ENCODE peak calls at places on chromosomes 2 and 18, in seven cellular contexts. One of them, this sample, is unnamed.

GRCh38 chr2:212364106-212364505 is 174.5 kb downstream of the ERBB4 start:
- DNase-seq in hepatic stellate cell: no peak
- DNase-seq in M059J: no peak
- DNase-seq in aorta: no peak
- DNase-seq in GM12891: no peak
- DNase-seq in lower leg skin: no peak
- DNase-seq in amniotic stem cell: no peak
- DNase-seq in this sample: peak

GRCh38 chr2:159635006-159635746 is 18.8 kb upstream of the BAZ2B start:
- DNase-seq in hepatic stellate cell: peak
- DNase-seq in lower leg skin: no peak
- DNase-seq in aorta: no peak
- DNase-seq in M059J: no peak
- DNase-seq in amniotic stem cell: no peak
- DNase-seq in GM12891: no peak
- DNase-seq in this sample: peak

GRCh38 chr18:33757037-33757436 is 179.0 kb downstream of the ASXL3 start:
- DNase-seq in aorta: no peak
- DNase-seq in GM12891: no peak
- DNase-seq in amniotic stem cell: no peak
- DNase-seq in lower leg skin: no peak
- DNase-seq in hepatic stellate cell: no peak
- DNase-seq in M059J: no peak
- DNase-seq in this sample: peak

GRCh38 chr2:17822452-17823117 is 6.3 kb downstream of the MSGN1 start:
- DNase-seq in aorta: no peak
- DNase-seq in hepatic stellate cell: no peak
- DNase-seq in lower leg skin: no peak
- DNase-seq in GM12891: no peak
- DNase-seq in amniotic stem cell: no peak
- DNase-seq in M059J: no peak
- DNase-seq in this sample: no peak

GRCh38 chr2:26720322-26721166 is 28.0 kb downstream of the KCNK3 start:
- DNase-seq in GM12891: no peak
- DNase-seq in lower leg skin: peak
- DNase-seq in M059J: peak
- DNase-seq in amniotic stem cell: no peak
- DNase-seq in hepatic stellate cell: peak
- DNase-seq in aorta: peak
- DNase-seq in this sample: peak

GRCh38 chr2:43345872-43346271 is 119.5 kb upstream of the ZFP36L2 start:
- DNase-seq in M059J: no peak
- DNase-seq in amniotic stem cell: no peak
- DNase-seq in aorta: no peak
- DNase-seq in hepatic stellate cell: no peak
- DNase-seq in GM12891: no peak
- DNase-seq in lower leg skin: peak
- DNase-seq in this sample: no peak

GRCh38 chr2:10283106-10284062 is 19.3 kb upstream of the HPCAL1 start:
- DNase-seq in hepatic stellate cell: peak
- DNase-seq in GM12891: no peak
- DNase-seq in lower leg skin: no peak
- DNase-seq in aorta: peak
- DNase-seq in M059J: peak
- DNase-seq in amniotic stem cell: peak
- DNase-seq in this sample: peak

GRCh38 chr2:100260712-100261620 is 61.3 kb downstream of the LONRF2 start:
- DNase-seq in aorta: peak
- DNase-seq in GM12891: peak
- DNase-seq in M059J: peak
- DNase-seq in hepatic stellate cell: peak
- DNase-seq in lower leg skin: peak
- DNase-seq in amniotic stem cell: peak
- DNase-seq in this sample: peak

GRCh38 chr2:230224458-230224857 is 1.1 kb upstream of the SP140 start:
- DNase-seq in lower leg skin: no peak
- DNase-seq in amniotic stem cell: no peak
- DNase-seq in M059J: no peak
- DNase-seq in aorta: no peak
- DNase-seq in GM12891: no peak
- DNase-seq in hepatic stellate cell: no peak
- DNase-seq in this sample: no peak

GRCh38 chr2:120935339-120936313 is 200.0 kb downstream of the GLI2 start:
- DNase-seq in amniotic stem cell: peak
- DNase-seq in M059J: peak
- DNase-seq in aorta: no peak
- DNase-seq in lower leg skin: no peak
- DNase-seq in hepatic stellate cell: no peak
- DNase-seq in GM12891: no peak
- DNase-seq in this sample: peak

GRCh38 chr2:235286624-235287368 is 207.0 kb upstream of the AGAP1 start:
- DNase-seq in GM12891: no peak
- DNase-seq in hepatic stellate cell: no peak
- DNase-seq in M059J: no peak
- DNase-seq in amniotic stem cell: no peak
- DNase-seq in lower leg skin: no peak
- DNase-seq in aorta: no peak
- DNase-seq in this sample: no peak